ENCODE peak calls at places on chromosomes 13 and 19, in four cellular contexts. K is NCI-H446 treated with DMSO at 0.1 percent for 48 hours, F is head of caudate nucleus, S is brain microvascular endothelial cell. R is an unnamed sample.

GRCh38 chr13:31424130-31424729 is 224.5 kb downstream of the B3GLCT start:
- DNase-seq in F (peak), S (peak), K (peak), R (peak)

GRCh38 chr13:102856603-102857002 is 10.8 kb downstream of the ERCC5 start:
- DNase-seq in S (no peak), F (no peak), K (no peak), R (no peak)

GRCh38 chr13:84025828-84026227 is 143.6 kb upstream of the SLITRK1 start:
- DNase-seq in F (no peak), S (no peak), K (no peak), R (no peak)

GRCh38 chr19:13579388-13580060 is 73.2 kb upstream of the CACNA1A start:
- DNase-seq in S (no peak), F (no peak), K (no peak), R (peak)

GRCh38 chr19:11279505-11280236 is 16.3 kb upstream of the TSPAN16 start:
- DNase-seq in K (no peak), F (no peak), S (no peak), R (peak)

GRCh38 chr19:55063492-55063843 is 520 bp upstream of the RDH13 start:
- DNase-seq in K (no peak), S (no peak), F (no peak), R (no peak)

GRCh38 chr19:4064551-4065260 is 2.0 kb downstream of the ZBTB7A start:
- DNase-seq in F (peak), S (no peak), K (no peak), R (peak)

GRCh38 chr13:92602560-92602959 is 624.0 kb upstream of the GPC6 start:
- DNase-seq in K (no peak), S (peak), F (no peak), R (peak)

GRCh38 chr13:50357586-50358118 is 342.4 kb downstream of the KCNRG start:
- DNase-seq in K (peak), F (peak), S (peak), R (peak)

GRCh38 chr13:84607614-84608013 is 725.3 kb upstream of the SLITRK1 start:
- DNase-seq in F (no peak), K (peak), S (peak), R (peak)

GRCh38 chr19:30224689-30225606 is 147.2 kb upstream of the ZNF536 start:
- DNase-seq in K (peak), F (peak), S (no peak), R (peak)

GRCh38 chr19:23415034-23415433 is 19.8 kb upstream of the ZNF91 start:
- DNase-seq in F (no peak), S (no peak), K (no peak), R (no peak)

GRCh38 chr13:32117696-32118095 is 86.1 kb downstream of the FRY start:
- DNase-seq in K (no peak), F (no peak), S (no peak), R (no peak)

GRCh38 chr19:8324186-8325050 is 3.1 kb downstream of the RPS28 start:
- DNase-seq in F (no peak), K (no peak), S (no peak), R (no peak)

GRCh38 chr19:55473613-55474012 is 2.8 kb upstream of the ZNF628 start:
- DNase-seq in K (no peak), F (no peak), S (no peak), R (no peak)

GRCh38 chr13:45333973-45334922 is 6.7 kb downstream of the TPT1 start:
- DNase-seq in K (no peak), S (peak), F (no peak), R (peak)

GRCh38 chr19:41746593-41747227 is 8.6 kb upstream of the CEACAM6 start:
- DNase-seq in K (peak), F (peak), S (peak), R (peak)

GRCh38 chr19:48878219-48879024 is 6.2 kb downstream of the PPP1R15A start:
- DNase-seq in F (no peak), S (peak), K (no peak), R (peak)

R was measured in fibroblast of lung.